ENCODE peak calls at places on chromosome 21, in five cellular contexts. One of them, this sample, is unnamed.

GRCh38 chr21:41648591-41649031 is 118.2 kb downstream of the RIPK4 start:
- DNase-seq in A549: no peak
- DNase-seq in breast epithelium: no peak
- DNase-seq in CD4-positive, CD25-positive, alpha-beta regulatory T cell: no peak
- DNase-seq in psoas muscle: no peak
- DNase-seq in this sample: no peak

GRCh38 chr21:41369105-41369914 is 7.5 kb downstream of the MX2 start:
- DNase-seq in A549: no peak
- DNase-seq in breast epithelium: peak
- DNase-seq in CD4-positive, CD25-positive, alpha-beta regulatory T cell: peak
- DNase-seq in psoas muscle: peak
- DNase-seq in this sample: peak

GRCh38 chr21:34579411-34579810 is 35.5 kb downstream of the RCAN1 start:
- DNase-seq in A549: no peak
- DNase-seq in breast epithelium: no peak
- DNase-seq in CD4-positive, CD25-positive, alpha-beta regulatory T cell: no peak
- DNase-seq in psoas muscle: no peak
- DNase-seq in this sample: no peak

GRCh38 chr21:31760931-31761330 is 29.0 kb upstream of the SCAF4 start:
- DNase-seq in A549: no peak
- DNase-seq in breast epithelium: no peak
- DNase-seq in CD4-positive, CD25-positive, alpha-beta regulatory T cell: no peak
- DNase-seq in psoas muscle: no peak
- DNase-seq in this sample: no peak

GRCh38 chr21:34054259-34054658 is 19.1 kb upstream of the MRPS6 start:
- DNase-seq in A549: no peak
- DNase-seq in breast epithelium: no peak
- DNase-seq in CD4-positive, CD25-positive, alpha-beta regulatory T cell: no peak
- DNase-seq in psoas muscle: no peak
- DNase-seq in this sample: no peak

GRCh38 chr21:17454315-17455027 is 58.4 kb upstream of the CXADR start:
- DNase-seq in A549: peak
- DNase-seq in breast epithelium: no peak
- DNase-seq in CD4-positive, CD25-positive, alpha-beta regulatory T cell: no peak
- DNase-seq in psoas muscle: peak
- DNase-seq in this sample: no peak

GRCh38 chr21:20220586-20220985 is 777.6 kb upstream of the NCAM2 start:
- DNase-seq in A549: no peak
- DNase-seq in breast epithelium: no peak
- DNase-seq in CD4-positive, CD25-positive, alpha-beta regulatory T cell: no peak
- DNase-seq in psoas muscle: no peak
- DNase-seq in this sample: no peak

GRCh38 chr21:46552865-46553379 is 52.0 kb downstream of the S100B start:
- DNase-seq in A549: no peak
- DNase-seq in breast epithelium: no peak
- DNase-seq in CD4-positive, CD25-positive, alpha-beta regulatory T cell: no peak
- DNase-seq in psoas muscle: no peak
- DNase-seq in this sample: no peak

GRCh38 chr21:33116669-33117267 is 46.8 kb downstream of the OLIG1 start:
- DNase-seq in A549: no peak
- DNase-seq in breast epithelium: no peak
- DNase-seq in CD4-positive, CD25-positive, alpha-beta regulatory T cell: no peak
- DNase-seq in psoas muscle: no peak
- DNase-seq in this sample: no peak

GRCh38 chr21:26846036-26846931 is 1.1 kb upstream of the ADAMTS1 start:
- DNase-seq in A549: peak
- DNase-seq in breast epithelium: peak
- DNase-seq in CD4-positive, CD25-positive, alpha-beta regulatory T cell: no peak
- DNase-seq in psoas muscle: peak
- DNase-seq in this sample: no peak

GRCh38 chr21:31696424-31696823 is 35.5 kb downstream of the SCAF4 start:
- DNase-seq in A549: no peak
- DNase-seq in breast epithelium: no peak
- DNase-seq in CD4-positive, CD25-positive, alpha-beta regulatory T cell: no peak
- DNase-seq in psoas muscle: no peak
- DNase-seq in this sample: no peak

DNA sequence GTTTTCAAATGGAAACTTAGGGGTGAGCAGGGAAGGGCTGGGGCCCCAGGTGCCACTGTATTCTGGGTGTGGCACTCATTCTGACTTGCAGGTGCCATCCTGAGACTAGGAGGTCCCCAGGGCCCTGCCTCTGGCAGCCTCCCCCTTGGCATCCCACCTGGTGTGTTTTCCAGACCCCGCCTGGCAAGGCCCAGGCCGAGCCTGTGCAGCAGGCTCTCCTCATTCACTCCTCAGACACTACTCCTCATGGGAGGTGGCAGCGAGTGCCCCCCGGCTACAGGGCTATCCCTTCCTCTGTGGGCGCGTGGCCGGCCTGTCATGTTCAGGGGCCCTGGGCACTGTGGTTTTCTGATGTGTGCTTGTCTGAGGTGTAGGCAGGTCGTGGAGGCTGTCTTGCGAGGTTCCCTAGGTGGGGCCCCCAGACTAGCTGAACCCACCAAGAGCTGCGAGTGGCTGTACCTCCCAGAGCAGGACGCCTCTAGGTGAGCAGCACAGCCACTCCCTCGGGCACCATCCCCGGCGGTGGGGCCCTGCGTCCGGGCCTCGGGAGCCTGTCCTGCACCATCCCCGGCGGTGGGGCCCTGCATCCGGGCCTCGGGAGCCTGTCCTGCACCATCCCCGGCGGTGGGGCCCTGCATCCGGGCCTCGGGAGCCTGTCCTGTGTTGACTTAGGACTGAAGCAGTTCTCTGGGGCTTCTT is 13.2 kb downstream of the SLX9 start:
- DNase-seq in A549: no peak
- DNase-seq in breast epithelium: no peak
- DNase-seq in CD4-positive, CD25-positive, alpha-beta regulatory T cell: no peak
- DNase-seq in psoas muscle: peak
- DNase-seq in this sample: no peak
- H3K27ac ChIP-seq in A549: no peak
- H3K27ac ChIP-seq in breast epithelium: peak
- H3K27ac ChIP-seq in CD4-positive, CD25-positive, alpha-beta regulatory T cell: no peak
- H3K27ac ChIP-seq in psoas muscle: peak
- H3K27ac ChIP-seq in this sample: no peak

DNA sequence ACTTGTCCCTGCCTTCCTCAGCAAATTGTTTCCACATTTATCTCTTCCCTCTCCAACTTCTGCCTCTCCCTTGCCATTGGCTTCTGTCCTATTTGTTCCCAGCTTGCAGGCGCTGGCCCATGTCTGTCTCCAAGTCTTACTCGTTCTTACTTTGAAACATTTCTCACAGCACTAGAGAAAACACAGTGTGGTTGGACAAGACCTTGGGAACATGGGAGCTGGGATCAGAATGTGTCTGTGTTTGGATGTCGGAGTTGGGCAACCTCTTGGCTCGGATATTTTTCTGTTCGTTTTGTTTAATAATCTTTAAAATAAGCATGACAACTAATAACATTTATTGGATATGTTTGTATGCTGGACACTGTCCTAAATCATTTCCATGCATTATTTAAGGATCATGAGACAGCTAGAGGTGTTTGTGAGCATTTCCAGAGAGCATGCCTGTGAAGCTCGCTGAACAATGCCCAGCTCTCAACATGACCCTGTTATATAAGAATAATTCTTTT is 5.9 kb upstream of the BRWD1 start:
- DNase-seq in A549: no peak
- DNase-seq in breast epithelium: no peak
- DNase-seq in CD4-positive, CD25-positive, alpha-beta regulatory T cell: no peak
- DNase-seq in psoas muscle: peak
- DNase-seq in this sample: no peak
- H3K27ac ChIP-seq in A549: no peak
- H3K27ac ChIP-seq in breast epithelium: peak
- H3K27ac ChIP-seq in CD4-positive, CD25-positive, alpha-beta regulatory T cell: no peak
- H3K27ac ChIP-seq in psoas muscle: peak
- H3K27ac ChIP-seq in this sample: peak

GRCh38 chr21:38380391-38381137 is 117.7 kb downstream of the ERG start:
- DNase-seq in A549: peak
- DNase-seq in breast epithelium: no peak
- DNase-seq in CD4-positive, CD25-positive, alpha-beta regulatory T cell: no peak
- DNase-seq in psoas muscle: no peak
- DNase-seq in this sample: peak
- H3K27ac ChIP-seq in A549: no peak
- H3K27ac ChIP-seq in breast epithelium: no peak
- H3K27ac ChIP-seq in CD4-positive, CD25-positive, alpha-beta regulatory T cell: no peak
- H3K27ac ChIP-seq in psoas muscle: no peak
- H3K27ac ChIP-seq in this sample: no peak

DNA sequence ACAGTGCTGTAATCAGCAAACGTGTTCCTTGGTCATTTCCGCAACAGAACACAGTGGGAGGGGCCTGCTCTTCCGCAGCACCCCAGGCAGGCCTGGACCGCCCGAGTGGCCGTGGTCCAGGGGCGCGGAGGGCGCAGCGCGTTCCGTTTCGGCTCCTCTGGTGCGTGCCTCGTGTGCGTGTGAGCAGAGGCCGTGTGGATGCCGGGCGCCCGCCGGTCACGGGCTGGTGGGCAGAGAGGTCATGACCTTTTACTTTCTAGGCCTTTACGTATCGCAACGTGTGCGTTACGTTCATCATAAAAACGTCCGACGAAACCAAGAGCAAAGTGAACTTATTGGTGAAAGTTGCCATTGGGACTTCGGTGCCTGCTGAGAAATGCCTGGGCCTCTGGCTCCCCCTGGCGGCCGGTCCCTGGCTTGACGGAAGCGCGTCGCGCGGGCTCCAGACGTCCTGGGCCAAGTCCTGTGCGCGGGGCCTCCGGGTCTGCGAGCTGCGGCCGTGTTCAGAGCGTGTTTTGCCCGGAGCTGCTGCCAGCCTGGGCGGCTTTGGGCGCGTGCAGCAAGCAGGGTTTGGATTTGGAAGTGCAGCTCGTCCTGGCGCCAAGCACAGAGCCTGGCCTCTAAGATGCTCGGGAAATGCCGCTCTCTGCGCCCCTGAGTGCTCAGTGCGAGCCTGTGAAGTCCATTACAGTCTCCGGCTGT is 34.4 kb downstream of the COL18A1 start:
- DNase-seq in A549: peak
- DNase-seq in breast epithelium: peak
- DNase-seq in CD4-positive, CD25-positive, alpha-beta regulatory T cell: peak
- DNase-seq in psoas muscle: peak
- DNase-seq in this sample: peak
- H3K27ac ChIP-seq in A549: peak
- H3K27ac ChIP-seq in breast epithelium: peak
- H3K27ac ChIP-seq in CD4-positive, CD25-positive, alpha-beta regulatory T cell: peak
- H3K27ac ChIP-seq in psoas muscle: peak
- H3K27ac ChIP-seq in this sample: no peak

DNA sequence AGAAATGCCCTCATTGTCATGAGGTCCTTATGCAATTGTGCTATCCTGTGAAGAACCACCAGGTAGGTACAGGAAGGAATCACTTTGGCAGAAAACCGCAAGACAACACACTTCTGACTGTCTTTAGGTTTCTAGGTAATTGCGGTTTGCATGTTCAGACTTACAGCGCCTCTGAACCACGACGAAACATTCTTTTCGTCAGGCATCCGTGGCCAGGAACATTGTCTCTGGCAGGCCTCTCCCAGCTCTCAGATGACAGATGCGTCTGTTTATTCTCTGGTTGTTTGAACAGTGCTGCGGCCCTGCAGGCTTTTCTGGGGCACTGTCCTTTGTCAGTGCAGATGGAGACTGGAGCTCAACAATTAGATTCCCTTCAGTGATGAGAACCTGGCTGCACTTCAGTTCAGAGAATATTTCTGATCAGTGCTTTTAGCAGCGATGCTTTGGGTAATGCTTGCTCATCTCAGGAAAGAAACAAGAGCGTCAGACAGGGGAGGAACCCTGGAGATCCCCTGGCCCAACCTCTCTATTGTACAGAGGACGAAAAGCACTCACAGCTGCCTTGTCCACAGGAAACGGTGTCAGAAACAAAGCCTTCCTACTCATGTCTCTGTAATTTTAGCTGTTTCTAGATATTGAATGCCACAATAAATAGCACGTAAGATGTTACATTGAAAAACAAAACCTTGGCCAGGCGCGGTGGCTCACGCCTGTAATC is 63.5 kb downstream of the B3GALT5 start:
- DNase-seq in A549: peak
- DNase-seq in breast epithelium: no peak
- DNase-seq in CD4-positive, CD25-positive, alpha-beta regulatory T cell: no peak
- DNase-seq in psoas muscle: no peak
- DNase-seq in this sample: no peak
- H3K27ac ChIP-seq in A549: peak
- H3K27ac ChIP-seq in breast epithelium: peak
- H3K27ac ChIP-seq in CD4-positive, CD25-positive, alpha-beta regulatory T cell: no peak
- H3K27ac ChIP-seq in psoas muscle: peak
- H3K27ac ChIP-seq in this sample: no peak

GRCh38 chr21:39030127-39030884 is 152.9 kb downstream of the PSMG1 start:
- DNase-seq in A549: no peak
- DNase-seq in breast epithelium: no peak
- DNase-seq in CD4-positive, CD25-positive, alpha-beta regulatory T cell: no peak
- DNase-seq in psoas muscle: no peak
- DNase-seq in this sample: no peak

GRCh38 chr21:39034590-39035536 is 148.4 kb downstream of the PSMG1 start:
- DNase-seq in A549: no peak
- DNase-seq in breast epithelium: no peak
- DNase-seq in CD4-positive, CD25-positive, alpha-beta regulatory T cell: no peak
- DNase-seq in psoas muscle: no peak
- DNase-seq in this sample: no peak

GRCh38 chr21:39036581-39036980 is 146.7 kb downstream of the PSMG1 start:
- DNase-seq in A549: no peak
- DNase-seq in breast epithelium: no peak
- DNase-seq in CD4-positive, CD25-positive, alpha-beta regulatory T cell: no peak
- DNase-seq in psoas muscle: no peak
- DNase-seq in this sample: no peak

GRCh38 chr21:39037807-39038405 is 145.3 kb downstream of the PSMG1 start:
- DNase-seq in A549: no peak
- DNase-seq in breast epithelium: no peak
- DNase-seq in CD4-positive, CD25-positive, alpha-beta regulatory T cell: no peak
- DNase-seq in psoas muscle: no peak
- DNase-seq in this sample: peak

GRCh38 chr21:39033878-39034589 is 149.2 kb downstream of the PSMG1 start:
- DNase-seq in A549: no peak
- DNase-seq in breast epithelium: no peak
- DNase-seq in CD4-positive, CD25-positive, alpha-beta regulatory T cell: no peak
- DNase-seq in psoas muscle: no peak
- DNase-seq in this sample: no peak
- H3K27ac ChIP-seq in A549: no peak
- H3K27ac ChIP-seq in breast epithelium: peak
- H3K27ac ChIP-seq in CD4-positive, CD25-positive, alpha-beta regulatory T cell: no peak
- H3K27ac ChIP-seq in psoas muscle: no peak
- H3K27ac ChIP-seq in this sample: no peak

GRCh38 chr21:36065497-36066036 is 4.3 kb upstream of the CBR1 start:
- DNase-seq in A549: no peak
- DNase-seq in breast epithelium: no peak
- DNase-seq in CD4-positive, CD25-positive, alpha-beta regulatory T cell: no peak
- DNase-seq in psoas muscle: no peak
- DNase-seq in this sample: no peak
- H3K27ac ChIP-seq in A549: no peak
- H3K27ac ChIP-seq in breast epithelium: no peak
- H3K27ac ChIP-seq in CD4-positive, CD25-positive, alpha-beta regulatory T cell: no peak
- H3K27ac ChIP-seq in psoas muscle: no peak
- H3K27ac ChIP-seq in this sample: no peak